ENCODE peak calls at places on chromosomes 16 and 17, in five cellular contexts. One of them, this sample, is unnamed. For H3K36me3 and H3K4me1, the result is how much of the 10 kb centered on the place peaks cover.

GRCh38 chr16:75225092-75225491 is 6.3 kb downstream of the CTRB1 start:
- DNase-seq in endothelial cell of umbilical vein: peak
- DNase-seq in ascending aorta: no peak
- DNase-seq in gastrocnemius medialis: no peak
- DNase-seq in testis: no peak
- DNase-seq in this sample: peak

GRCh38 chr17:64331946-64332493 is 58.6 kb downstream of the PECAM1 start:
- DNase-seq in endothelial cell of umbilical vein: peak
- DNase-seq in ascending aorta: peak
- DNase-seq in gastrocnemius medialis: no peak
- DNase-seq in testis: no peak
- DNase-seq in this sample: peak

GRCh38 chr16:22648141-22648540 is 137.4 kb downstream of the NPIPB5 start:
- DNase-seq in endothelial cell of umbilical vein: no peak
- DNase-seq in ascending aorta: no peak
- DNase-seq in gastrocnemius medialis: no peak
- DNase-seq in testis: no peak
- DNase-seq in this sample: no peak

GRCh38 chr16:5862103-5863003 is 764.8 kb upstream of the EEF2KMT start:
- DNase-seq in endothelial cell of umbilical vein: no peak
- DNase-seq in ascending aorta: no peak
- DNase-seq in gastrocnemius medialis: no peak
- DNase-seq in testis: no peak
- DNase-seq in this sample: no peak

GRCh38 chr16:19844945-19845641 is 39.6 kb downstream of the GPRC5B start:
- DNase-seq in endothelial cell of umbilical vein: no peak
- DNase-seq in ascending aorta: no peak
- DNase-seq in gastrocnemius medialis: peak
- DNase-seq in testis: no peak
- DNase-seq in this sample: peak

GRCh38 chr17:67241719-67242341 is 3.2 kb downstream of the HELZ start:
- DNase-seq in endothelial cell of umbilical vein: no peak
- DNase-seq in ascending aorta: no peak
- DNase-seq in gastrocnemius medialis: no peak
- DNase-seq in testis: no peak
- DNase-seq in this sample: no peak

GRCh38 chr17:17947966-17948365 is 24.2 kb downstream of the TOM1L2 start:
- DNase-seq in endothelial cell of umbilical vein: no peak
- DNase-seq in ascending aorta: no peak
- DNase-seq in gastrocnemius medialis: no peak
- DNase-seq in testis: no peak
- DNase-seq in this sample: no peak

GRCh38 chr17:5473906-5474305 is 5.1 kb upstream of the DHX33 start:
- DNase-seq in endothelial cell of umbilical vein: no peak
- DNase-seq in ascending aorta: no peak
- DNase-seq in gastrocnemius medialis: no peak
- DNase-seq in testis: no peak
- DNase-seq in this sample: no peak

GRCh38 chr17:39239640-39240314 is 14.0 kb upstream of the STAC2 start:
- DNase-seq in endothelial cell of umbilical vein: peak
- DNase-seq in ascending aorta: no peak
- DNase-seq in gastrocnemius medialis: no peak
- DNase-seq in testis: peak
- DNase-seq in this sample: no peak

GRCh38 chr17:9306086-9306485 is 269.5 kb downstream of the STX8 start:
- DNase-seq in endothelial cell of umbilical vein: no peak
- DNase-seq in ascending aorta: no peak
- DNase-seq in gastrocnemius medialis: no peak
- DNase-seq in testis: no peak
- DNase-seq in this sample: peak

GRCh38 chr17:2106308-2106707 is 51.4 kb downstream of the HIC1 start:
- DNase-seq in endothelial cell of umbilical vein: peak
- DNase-seq in ascending aorta: no peak
- DNase-seq in gastrocnemius medialis: no peak
- DNase-seq in testis: no peak
- DNase-seq in this sample: no peak

GRCh38 chr17:41799366-41799765 is 12.4 kb downstream of the P3H4 start:
- DNase-seq in endothelial cell of umbilical vein: no peak
- DNase-seq in ascending aorta: no peak
- DNase-seq in gastrocnemius medialis: no peak
- DNase-seq in testis: no peak
- DNase-seq in this sample: no peak

GRCh38 chr17:2172447-2172938 is 117.6 kb downstream of the HIC1 start:
- DNase-seq in endothelial cell of umbilical vein: no peak
- DNase-seq in ascending aorta: peak
- DNase-seq in gastrocnemius medialis: no peak
- DNase-seq in testis: no peak
- DNase-seq in this sample: peak

GRCh38 chr17:70059076-70059475 is 15.9 kb upstream of the KCNJ16 start:
- DNase-seq in endothelial cell of umbilical vein: no peak
- DNase-seq in ascending aorta: no peak
- DNase-seq in gastrocnemius medialis: no peak
- DNase-seq in testis: no peak
- DNase-seq in this sample: no peak

GRCh38 chr16:73083271-73083670 is 35.3 kb upstream of the ZFHX3 start:
- DNase-seq in endothelial cell of umbilical vein: no peak
- DNase-seq in ascending aorta: no peak
- DNase-seq in gastrocnemius medialis: no peak
- DNase-seq in testis: no peak
- DNase-seq in this sample: peak

GRCh38 chr17:15308758-15309157 is 32.6 kb downstream of the TEKT3 start:
- DNase-seq in endothelial cell of umbilical vein: no peak
- DNase-seq in ascending aorta: no peak
- DNase-seq in gastrocnemius medialis: no peak
- DNase-seq in testis: no peak
- DNase-seq in this sample: no peak

GRCh38 chr16:87042551-87043272 is 274.5 kb downstream of the C16orf95 start:
- DNase-seq in endothelial cell of umbilical vein: no peak
- DNase-seq in ascending aorta: no peak
- DNase-seq in gastrocnemius medialis: no peak
- DNase-seq in testis: no peak
- DNase-seq in this sample: no peak

GRCh38 chr17:80124351-80124981 is 22.5 kb downstream of the EIF4A3 start:
- DNase-seq in endothelial cell of umbilical vein: peak
- DNase-seq in ascending aorta: no peak
- DNase-seq in gastrocnemius medialis: no peak
- DNase-seq in testis: peak
- DNase-seq in this sample: no peak

GRCh38 chr16:85718682-85719081 is 29.9 kb upstream of the GINS2 start:
- DNase-seq in endothelial cell of umbilical vein: no peak
- DNase-seq in ascending aorta: no peak
- DNase-seq in gastrocnemius medialis: no peak
- DNase-seq in testis: no peak
- DNase-seq in this sample: no peak

GRCh38 chr16:30484887-30485286 is 12.3 kb downstream of the ITGAL start:
- DNase-seq in endothelial cell of umbilical vein: no peak
- DNase-seq in ascending aorta: no peak
- DNase-seq in gastrocnemius medialis: no peak
- DNase-seq in testis: no peak
- DNase-seq in this sample: no peak

GRCh38 chr16:35188288-35189155 is 1729.1 kb downstream of the TP53TG3F start:
- DNase-seq in endothelial cell of umbilical vein: no peak
- DNase-seq in ascending aorta: no peak
- DNase-seq in gastrocnemius medialis: no peak
- DNase-seq in testis: peak
- DNase-seq in this sample: no peak

GRCh38 chr16:21162661-21163151 is 4.2 kb downstream of the LDAF1 start:
- DNase-seq in endothelial cell of umbilical vein: no peak
- DNase-seq in ascending aorta: no peak
- DNase-seq in gastrocnemius medialis: no peak
- DNase-seq in testis: peak
- DNase-seq in this sample: no peak

GRCh38 chr17:16423226-16423872 is 8.0 kb downstream of the TRPV2 start:
- DNase-seq in endothelial cell of umbilical vein: no peak
- DNase-seq in ascending aorta: no peak
- DNase-seq in gastrocnemius medialis: no peak
- DNase-seq in testis: no peak
- DNase-seq in this sample: no peak

GRCh38 chr17:72943826-72944689 is 148.4 kb downstream of the SLC39A11 start:
- DNase-seq in endothelial cell of umbilical vein: no peak
- DNase-seq in ascending aorta: no peak
- DNase-seq in gastrocnemius medialis: no peak
- DNase-seq in testis: no peak
- DNase-seq in this sample: no peak

GRCh38 chr16:79792952-79793351 is 192.4 kb upstream of the MAF start:
- DNase-seq in endothelial cell of umbilical vein: no peak
- DNase-seq in ascending aorta: no peak
- DNase-seq in gastrocnemius medialis: no peak
- DNase-seq in testis: peak
- DNase-seq in this sample: no peak

GRCh38 chr16:22138482-22138881 is 23.8 kb upstream of the SDR42E2 start:
- DNase-seq in endothelial cell of umbilical vein: no peak
- DNase-seq in ascending aorta: no peak
- DNase-seq in gastrocnemius medialis: no peak
- DNase-seq in testis: no peak
- DNase-seq in this sample: no peak

GRCh38 chr17:8532021-8532420 is 96.3 kb downstream of the NDEL1 start:
- DNase-seq in endothelial cell of umbilical vein: no peak
- DNase-seq in ascending aorta: no peak
- DNase-seq in gastrocnemius medialis: no peak
- DNase-seq in testis: no peak
- DNase-seq in this sample: peak

DNA sequence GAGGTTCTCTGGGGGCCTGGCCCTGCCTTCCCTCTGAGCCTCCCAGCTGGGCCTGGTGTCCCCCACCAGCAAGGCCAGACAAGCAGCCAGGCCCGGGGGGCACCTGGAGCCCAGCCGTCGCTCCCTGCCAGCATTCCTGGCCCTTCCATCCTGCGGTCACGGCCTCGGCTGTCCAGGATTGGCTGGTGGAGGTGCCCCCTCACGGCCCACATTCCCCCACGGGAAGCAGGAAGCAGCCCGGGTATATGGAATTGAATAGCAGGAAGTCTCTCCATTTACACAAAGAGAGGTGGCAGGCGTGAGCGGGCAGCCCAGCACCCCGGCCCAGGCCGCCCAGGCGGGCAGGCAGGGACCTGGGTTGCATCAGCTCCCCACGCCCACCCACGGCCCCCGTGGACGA is 14.5 kb downstream of the TRAF7 start:
- DNase-seq in endothelial cell of umbilical vein: peak
- DNase-seq in ascending aorta: no peak
- DNase-seq in gastrocnemius medialis: no peak
- DNase-seq in testis: no peak
- DNase-seq in this sample: no peak
- H3K36me3 ChIP-seq in endothelial cell of umbilical vein: half or more
- H3K36me3 ChIP-seq in ascending aorta: half or more
- H3K36me3 ChIP-seq in gastrocnemius medialis: under half
- H3K36me3 ChIP-seq in testis: under half
- H3K36me3 ChIP-seq in this sample: under half

GRCh38 chr17:77163001-77163400 is 22.2 kb downstream of the SEC14L1 start:
- DNase-seq in endothelial cell of umbilical vein: peak
- DNase-seq in ascending aorta: no peak
- DNase-seq in gastrocnemius medialis: no peak
- DNase-seq in testis: peak
- DNase-seq in this sample: no peak

GRCh38 chr17:77161953-77162352 is 21.2 kb downstream of the SEC14L1 start:
- DNase-seq in endothelial cell of umbilical vein: no peak
- DNase-seq in ascending aorta: no peak
- DNase-seq in gastrocnemius medialis: no peak
- DNase-seq in testis: no peak
- DNase-seq in this sample: no peak

GRCh38 chr17:77164483-77165030 is 23.8 kb downstream of the SEC14L1 start:
- DNase-seq in endothelial cell of umbilical vein: peak
- DNase-seq in ascending aorta: no peak
- DNase-seq in gastrocnemius medialis: peak
- DNase-seq in testis: peak
- DNase-seq in this sample: no peak

GRCh38 chr17:77165577-77165976 is 24.8 kb downstream of the SEC14L1 start:
- DNase-seq in endothelial cell of umbilical vein: no peak
- DNase-seq in ascending aorta: no peak
- DNase-seq in gastrocnemius medialis: no peak
- DNase-seq in testis: no peak
- DNase-seq in this sample: no peak

DNA sequence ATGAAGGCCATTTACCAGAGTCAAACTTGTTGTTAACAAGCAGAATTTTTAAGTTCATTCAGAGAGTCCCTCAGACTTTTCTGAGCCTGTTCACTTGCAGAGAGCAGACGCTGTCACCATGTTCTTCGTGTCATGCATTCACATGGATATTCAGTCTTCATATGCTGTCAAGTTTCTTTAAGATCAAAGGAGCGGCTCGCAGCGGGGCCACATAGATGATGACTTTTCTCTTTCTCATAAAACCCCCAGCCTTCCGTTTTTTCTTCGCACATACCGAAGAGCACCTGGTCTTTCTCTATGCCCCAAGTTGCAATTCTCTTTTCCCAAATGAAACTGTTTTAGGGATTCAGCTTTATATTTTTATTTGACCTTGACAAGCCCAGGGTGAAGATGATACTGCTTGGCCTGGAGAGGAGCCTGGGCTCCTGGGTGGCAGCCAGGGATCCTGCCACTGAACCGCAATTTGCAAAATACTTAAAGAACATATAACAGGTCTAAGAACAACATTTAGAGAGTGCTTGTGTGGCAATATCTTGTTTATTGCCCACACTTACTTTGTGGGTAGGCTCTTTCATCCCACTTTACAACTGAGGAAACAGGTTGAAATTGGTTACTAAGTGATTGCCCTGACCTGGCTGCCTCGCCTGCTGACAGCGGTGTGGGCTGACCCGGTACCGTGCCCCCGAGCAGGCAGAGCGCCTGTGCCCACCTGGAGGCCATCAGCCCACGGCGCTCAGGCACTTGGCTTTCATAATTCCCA is 22.9 kb downstream of the SEC14L1 start:
- DNase-seq in endothelial cell of umbilical vein: no peak
- DNase-seq in ascending aorta: no peak
- DNase-seq in gastrocnemius medialis: no peak
- DNase-seq in testis: no peak
- DNase-seq in this sample: no peak
- H3K4me1 ChIP-seq in endothelial cell of umbilical vein: half or more
- H3K4me1 ChIP-seq in ascending aorta: under half
- H3K4me1 ChIP-seq in gastrocnemius medialis: half or more
- H3K4me1 ChIP-seq in testis: half or more
- H3K4me1 ChIP-seq in this sample: under half

GRCh38 chr17:32936894-32937500 is 9.0 kb downstream of the TMEM98 start:
- DNase-seq in endothelial cell of umbilical vein: peak
- DNase-seq in ascending aorta: peak
- DNase-seq in gastrocnemius medialis: no peak
- DNase-seq in testis: peak
- DNase-seq in this sample: peak
- H3K36me3 ChIP-seq in endothelial cell of umbilical vein: under half
- H3K36me3 ChIP-seq in ascending aorta: half or more
- H3K36me3 ChIP-seq in gastrocnemius medialis: under half
- H3K36me3 ChIP-seq in testis: under half
- H3K36me3 ChIP-seq in this sample: under half

GRCh38 chr17:57555636-57556175 is 189.4 kb downstream of the CCDC182 start:
- DNase-seq in endothelial cell of umbilical vein: no peak
- DNase-seq in ascending aorta: no peak
- DNase-seq in gastrocnemius medialis: no peak
- DNase-seq in testis: no peak
- DNase-seq in this sample: no peak

GRCh38 chr17:57557363-57557762 is 187.7 kb downstream of the CCDC182 start:
- DNase-seq in endothelial cell of umbilical vein: no peak
- DNase-seq in ascending aorta: no peak
- DNase-seq in gastrocnemius medialis: no peak
- DNase-seq in testis: no peak
- DNase-seq in this sample: no peak

GRCh38 chr17:57559226-57559625 is 185.9 kb downstream of the CCDC182 start:
- DNase-seq in endothelial cell of umbilical vein: no peak
- DNase-seq in ascending aorta: no peak
- DNase-seq in gastrocnemius medialis: no peak
- DNase-seq in testis: no peak
- DNase-seq in this sample: no peak

GRCh38 chr17:57559634-57560387 is 185.3 kb downstream of the CCDC182 start:
- DNase-seq in endothelial cell of umbilical vein: no peak
- DNase-seq in ascending aorta: no peak
- DNase-seq in gastrocnemius medialis: no peak
- DNase-seq in testis: no peak
- DNase-seq in this sample: no peak

GRCh38 chr17:57557793-57558681 is 187.1 kb downstream of the CCDC182 start:
- DNase-seq in endothelial cell of umbilical vein: no peak
- DNase-seq in ascending aorta: peak
- DNase-seq in gastrocnemius medialis: no peak
- DNase-seq in testis: no peak
- DNase-seq in this sample: peak
- H3K4me1 ChIP-seq in endothelial cell of umbilical vein: under half
- H3K4me1 ChIP-seq in ascending aorta: under half
- H3K4me1 ChIP-seq in gastrocnemius medialis: under half
- H3K4me1 ChIP-seq in testis: under half
- H3K4me1 ChIP-seq in this sample: under half

This sample was measured in fibroblast of lung.